ENCODE peak calls at places on chromosomes 4 and X, in five cellular contexts. M is HEK293T, U is IMR-90, Z is K562, J is GM12878. Q is an unnamed sample.

GRCh38 chr4:13493793-13494192 is 9.7 kb upstream of the RAB28 start:
- DNase-seq in M (peak), U (no peak), J (no peak), Z (no peak), Q (no peak)

GRCh38 chr4:23877758-23878229 is 12.1 kb downstream of the PPARGC1A start:
- DNase-seq in U (peak), Z (peak), M (no peak), J (no peak), Q (peak)

GRCh38 chrX:1062351-1062750 is 150.1 kb downstream of the CRLF2 start:
- DNase-seq in U (no peak), M (no peak), J (no peak), Z (no peak), Q (no peak)

GRCh38 chr4:70902577-70903281 is 560 bp downstream of the MOB1B start:
- DNase-seq in Z (peak), U (peak), J (no peak), M (peak), Q (peak)

GRCh38 chr4:42655248-42655647 is 1.7 kb downstream of the ATP8A1 start:
- DNase-seq in Z (no peak), J (no peak), U (no peak), M (no peak), Q (no peak)

GRCh38 chrX:83759872-83760271 is 101.1 kb upstream of the CYLC1 start:
- DNase-seq in J (no peak), M (peak), Z (no peak), U (peak), Q (no peak)

GRCh38 chrX:131621650-131622049 is 77.8 kb downstream of the OR13H1 start:
- DNase-seq in M (no peak), Z (no peak), J (no peak), U (no peak), Q (no peak)

GRCh38 chr4:147103403-147103946 is 157.8 kb upstream of the TTC29 start:
- DNase-seq in U (peak), M (no peak), Z (no peak), J (no peak), Q (peak)

GRCh38 chrX:7139202-7140081 is 8.1 kb upstream of the STS start:
- DNase-seq in Z (no peak), U (peak), J (no peak), M (no peak), Q (no peak)

GRCh38 chr4:70768301-70768948 is 46.7 kb downstream of the RUFY3 start:
- DNase-seq in M (no peak), J (no peak), Z (no peak), U (peak), Q (no peak)

GRCh38 chr4:113684534-113685091 is 76.9 kb downstream of the CAMK2D start:
- DNase-seq in Z (no peak), J (no peak), M (peak), U (peak), Q (peak)

GRCh38 chrX:104913348-104913747 is 307.1 kb downstream of the TEX13A start:
- DNase-seq in M (peak), U (no peak), J (no peak), Z (no peak), Q (peak)

GRCh38 chr4:74375824-74376426 is 11.0 kb downstream of the EREG start:
- DNase-seq in Z (no peak), U (no peak), J (no peak), M (no peak), Q (no peak)

GRCh38 chr4:105050896-105051295 is 95.8 kb upstream of the TET2 start:
- DNase-seq in M (no peak), U (peak), J (no peak), Z (no peak), Q (no peak)

GRCh38 chr4:13089659-13089998 is 394.5 kb downstream of the RAB28 start:
- DNase-seq in Z (no peak), U (no peak), J (no peak), M (no peak), Q (no peak)

GRCh38 chr4:186102931-186103330 is 1.6 kb upstream of the FAM149A start:
- DNase-seq in U (no peak), M (no peak), Z (no peak), J (no peak), Q (no peak)

GRCh38 chr4:162838671-162839070 is 328.0 kb downstream of the NAF1 start:
- DNase-seq in M (no peak), U (no peak), Z (no peak), J (no peak), Q (no peak)

GRCh38 chr4:123555500-123556273 is 159.1 kb downstream of the SPRY1 start:
- DNase-seq in U (peak), Z (peak), M (peak), J (no peak), Q (peak)

GRCh38 chr4:123599920-123600394 is 203.4 kb downstream of the SPRY1 start:
- DNase-seq in Z (peak), J (peak), M (no peak), U (peak), Q (no peak)

GRCh38 chrX:40749874-40750273 is 14.5 kb upstream of the MED14 start:
- DNase-seq in U (no peak), Z (no peak), M (no peak), J (peak), Q (no peak)

GRCh38 chr4:17475481-17475880 is 36.4 kb downstream of the QDPR start:
- DNase-seq in J (no peak), M (no peak), Z (no peak), U (peak), Q (no peak)

GRCh38 chrX:132490086-132490419 is 1.2 kb upstream of the MBNL3 start:
- DNase-seq in J (no peak), Z (no peak), M (no peak), U (no peak), Q (no peak)

GRCh38 chrX:55206152-55206941 is 13.8 kb upstream of the PAGE5 start:
- DNase-seq in Z (no peak), M (no peak), J (no peak), U (no peak), Q (no peak)

GRCh38 chr4:41058426-41058825 is 155.9 kb downstream of the APBB2 start:
- DNase-seq in Z (no peak), U (peak), J (no peak), M (no peak), Q (no peak)

GRCh38 chr4:71713611-71714203 is 70.2 kb downstream of the GC start:
- DNase-seq in U (peak), M (peak), Z (peak), J (no peak), Q (no peak)

GRCh38 chr4:39941682-39942217 is 36.0 kb downstream of the PDS5A start:
- DNase-seq in J (no peak), U (no peak), M (no peak), Z (no peak), Q (no peak)

GRCh38 chr4:102076622-102077021 is 268.7 kb downstream of the SLC39A8 start:
- DNase-seq in U (no peak), J (no peak), Z (no peak), M (no peak), Q (no peak)

GRCh38 chrX:74520896-74521295 is 93.5 kb downstream of the RLIM start:
- DNase-seq in J (no peak), Z (no peak), M (no peak), U (no peak), Q (no peak)

GRCh38 chr4:8105303-8106100 is 53.1 kb downstream of the ABLIM2 start:
- DNase-seq in M (no peak), U (no peak), Z (no peak), J (no peak), Q (no peak)

GRCh38 chrX:100363926-100364325 is 46.1 kb downstream of the PCDH19 start:
- DNase-seq in Z (no peak), M (no peak), U (no peak), J (no peak), Q (no peak)

GRCh38 chrX:6965729-6966128 is 181.8 kb upstream of the STS start:
- DNase-seq in U (no peak), J (no peak), Z (no peak), M (no peak), Q (no peak)

GRCh38 chr4:48960988-48961635 is 25.0 kb upstream of the CWH43 start:
- DNase-seq in M (no peak), Z (no peak), U (no peak), J (no peak), Q (no peak)

GRCh38 chr4:114890773-114891172 is 222.6 kb downstream of the NDST4 start:
- DNase-seq in Z (no peak), J (no peak), U (no peak), M (no peak), Q (no peak)
- TF ChIP-seq BHLHE40 in Z (no peak), J (no peak), U (no peak), M (no peak), Q (no peak)

GRCh38 chr4:22842360-22842759 is 149.6 kb downstream of the GBA3 start:
- DNase-seq in Z (no peak), J (no peak), U (no peak), M (no peak), Q (no peak)
- TF ChIP-seq BHLHE40 in Z (no peak), J (no peak), U (no peak), M (no peak), Q (no peak)

DNA sequence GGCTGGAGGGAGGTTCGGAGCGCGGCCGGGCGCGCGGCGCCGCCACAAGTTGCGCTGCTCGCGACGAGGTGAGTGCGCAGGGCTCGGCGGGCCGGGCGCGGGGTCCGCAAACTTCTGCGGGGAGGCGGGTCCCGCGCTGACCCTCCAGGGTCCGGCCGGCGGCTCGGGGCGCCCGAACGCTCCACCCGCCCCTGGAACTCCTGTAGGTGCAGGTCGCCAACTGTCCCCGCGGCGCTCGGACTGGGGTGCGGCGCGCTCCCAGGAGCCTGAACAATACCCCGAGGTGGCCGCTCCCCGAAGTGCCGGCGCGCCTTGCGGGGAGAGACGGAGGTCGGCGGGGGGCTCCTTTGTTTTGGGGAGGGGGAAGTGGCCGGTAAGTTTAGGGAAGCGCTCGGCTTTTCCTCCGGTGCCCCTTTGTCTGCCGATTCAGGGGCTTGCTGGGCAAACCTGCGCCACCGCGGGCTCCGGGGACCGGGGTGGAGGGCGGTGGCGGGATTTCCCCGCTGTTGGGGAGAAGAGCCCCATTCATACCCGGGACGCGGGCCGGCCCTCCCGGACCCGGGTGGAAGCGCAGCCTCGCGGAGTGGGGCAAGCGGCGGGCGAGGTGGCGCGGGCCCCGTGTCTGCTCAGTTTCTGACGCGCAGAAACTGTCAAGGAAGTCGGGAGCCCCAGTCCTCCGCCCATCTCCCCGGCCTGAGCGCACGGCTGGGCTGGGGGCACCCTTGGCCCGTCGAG is 689 bp downstream of the TBL1X start:
- DNase-seq in Z (peak), M (peak), U (no peak), J (no peak), Q (no peak)
- TF ChIP-seq BHLHE40 in Z (no peak), M (no peak), U (no peak), J (no peak), Q (no peak)

GRCh38 chrX:65932173-65933084 is 107.5 kb downstream of the VSIG4 start:
- DNase-seq in U (no peak), Z (peak), J (no peak), M (peak), Q (peak)
- TF ChIP-seq BHLHE40 in U (no peak), Z (no peak), J (no peak), M (no peak), Q (no peak)

DNA sequence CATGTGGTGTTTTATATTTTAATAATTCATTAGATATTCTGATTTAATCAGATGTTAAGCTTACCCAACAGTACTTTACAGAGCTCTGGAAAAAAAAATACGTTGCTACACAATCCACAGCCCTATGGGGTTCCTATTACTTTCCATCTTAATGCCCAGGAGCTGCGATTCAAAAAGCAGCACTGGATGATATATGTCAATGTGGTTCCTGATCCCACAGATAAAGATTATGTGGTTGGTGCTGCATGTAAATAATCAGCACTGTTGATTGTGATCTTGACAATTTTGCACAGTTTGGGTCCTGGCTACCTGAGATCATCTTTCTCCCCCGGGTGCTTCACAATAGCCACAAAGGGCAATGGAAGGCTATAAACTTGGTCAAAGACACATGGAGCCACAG is 72.7 kb upstream of the DCLK2 start:
- DNase-seq in U (no peak), Z (no peak), M (no peak), J (no peak), Q (no peak)
- TF ChIP-seq BHLHE40 in U (no peak), Z (no peak), M (no peak), J (no peak), Q (no peak)

GRCh38 chr4:177460460-177460859 is 18.2 kb upstream of the AGA start:
- DNase-seq in M (no peak), Z (no peak), J (no peak), U (no peak), Q (no peak)
- TF ChIP-seq BHLHE40 in M (no peak), Z (no peak), J (no peak), U (no peak), Q (no peak)

DNA sequence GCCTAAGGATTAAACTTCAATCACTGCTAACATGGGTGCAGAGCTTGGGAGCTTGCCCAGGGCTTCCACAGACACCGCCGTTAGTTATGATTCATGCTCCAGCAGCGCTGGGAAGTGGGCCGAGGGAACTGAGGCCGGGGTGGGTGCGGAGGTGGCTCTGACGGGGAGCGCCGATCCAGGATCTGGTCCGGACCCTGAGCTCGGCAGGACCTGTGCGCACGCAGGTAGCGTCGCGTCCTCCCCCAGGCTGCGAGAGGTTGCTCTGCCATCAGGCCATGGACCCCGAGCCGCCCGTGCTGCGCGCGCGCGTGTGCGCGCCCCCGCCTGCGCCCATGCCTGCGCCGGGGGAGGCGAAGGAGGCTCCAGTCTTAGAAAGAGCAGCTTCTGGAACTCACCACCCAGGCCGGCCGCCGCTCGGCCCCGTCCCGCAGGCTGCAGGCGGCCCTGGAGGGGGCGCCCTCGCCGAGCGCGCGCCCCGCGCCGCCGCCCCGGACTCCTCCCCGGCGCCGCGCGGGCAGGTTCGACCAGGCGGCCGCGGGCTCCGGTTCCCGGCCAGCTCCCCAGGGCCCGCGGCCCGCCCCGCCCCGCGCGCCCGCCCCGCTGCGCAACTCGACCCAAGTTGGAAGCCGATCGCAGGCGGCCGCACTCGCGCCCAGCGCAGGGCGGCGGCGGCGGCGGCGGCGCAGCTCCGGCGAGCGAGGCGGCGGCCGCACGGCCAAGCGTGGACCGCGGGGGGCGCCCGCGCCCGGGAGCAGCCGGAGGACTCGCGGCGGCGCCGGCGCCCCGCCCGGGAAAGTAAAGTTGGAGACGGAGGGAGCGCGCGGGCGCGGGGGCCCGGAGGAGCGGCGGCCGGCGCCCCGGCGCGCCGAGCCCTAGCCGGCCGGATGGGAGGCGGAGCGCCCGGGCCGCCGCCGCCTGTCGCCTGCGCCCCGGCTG is 646 bp upstream of the ADRA2C start:
- DNase-seq in M (peak), J (no peak), Z (peak), U (peak), Q (peak)
- TF ChIP-seq BHLHE40 in M (no peak), J (no peak), Z (no peak), U (no peak), Q (no peak)

GRCh38 chr4:83454626-83455025 is 997 bp downstream of the HELQ start:
- DNase-seq in Z (peak), J (no peak), M (no peak), U (peak), Q (no peak)
- TF ChIP-seq BHLHE40 in Z (no peak), J (no peak), M (no peak), U (no peak), Q (no peak)

GRCh38 chr4:81963506-81964020 is 410.2 kb downstream of the HNRNPD start:
- DNase-seq in J (no peak), U (no peak), Z (no peak), M (no peak), Q (no peak)
- TF ChIP-seq BHLHE40 in J (no peak), U (no peak), Z (no peak), M (no peak), Q (no peak)